ENCODE peak calls at places on chromosome 22, in nine cellular contexts. T is caudate nucleus, W is H9, E is AG04449, P is GM12865, A is NAMALWA, R is NCI-H2081, J is Kasumi-1, L is RWPE1. K is an unnamed sample.

GRCh38 chr22:45892681-45893461 is 84.1 kb downstream of the WNT7B start:
- DNase-seq in T (no peak), W (no peak), E (no peak), P (no peak), A (no peak), R (no peak), J (no peak), L (no peak), K (no peak)

GRCh38 chr22:45318168-45318557 is 8.4 kb downstream of the FAM118A start:
- DNase-seq in T (peak), W (no peak), E (peak), P (peak), A (peak), R (peak), J (no peak), L (peak), K (peak)

GRCh38 chr22:30881361-30882180 is 87.0 kb downstream of the MORC2 start:
- DNase-seq in T (no peak), W (no peak), E (no peak), P (no peak), A (no peak), R (no peak), J (no peak), L (no peak), K (no peak)

GRCh38 chr22:35439365-35439717 is 39.4 kb downstream of the MCM5 start:
- DNase-seq in T (no peak), W (no peak), E (no peak), P (no peak), A (no peak), R (no peak), J (no peak), L (no peak), K (no peak)

GRCh38 chr22:24503137-24503850 is 8.2 kb downstream of the UPB1 start:
- DNase-seq in T (peak), W (peak), E (no peak), P (peak), A (peak), R (peak), J (peak), L (peak), K (peak)

GRCh38 chr22:17570851-17571631 is 7.7 kb downstream of the SLC25A18 start:
- DNase-seq in T (peak), W (no peak), E (no peak), P (no peak), A (no peak), R (no peak), J (no peak), L (peak), K (no peak)

GRCh38 chr22:44309137-44309536 is 3.6 kb downstream of the SHISAL1 start:
- DNase-seq in T (peak), W (no peak), E (peak), P (peak), A (no peak), R (no peak), J (no peak), L (peak), K (no peak)

GRCh38 chr22:48652796-48653195 is 1174.9 kb downstream of the BRD1 start:
- DNase-seq in T (no peak), W (no peak), E (no peak), P (no peak), A (no peak), R (no peak), J (no peak), L (no peak), K (no peak)

GRCh38 chr22:45587638-45588481 is 83.8 kb upstream of the ATXN10 start:
- DNase-seq in T (no peak), W (no peak), E (no peak), P (no peak), A (no peak), R (no peak), J (no peak), L (peak), K (no peak)

GRCh38 chr22:20563464-20563906 is 56.1 kb downstream of the MED15 start:
- DNase-seq in T (no peak), W (no peak), E (no peak), P (no peak), A (no peak), R (no peak), J (no peak), L (no peak), K (no peak)

GRCh38 chr22:20916916-20917810 is at the start of gene CRKL:
- DNase-seq in T (peak), W (peak), E (peak), P (peak), A (peak), R (peak), J (peak), L (peak), K (peak)

GRCh38 chr22:30235687-30236170 is 10.8 kb downstream of the LIF start:
- DNase-seq in T (no peak), W (no peak), E (peak), P (no peak), A (no peak), R (no peak), J (no peak), L (peak), K (no peak)

GRCh38 chr22:19430890-19431541 is 517 bp downstream of the HIRA start:
- DNase-seq in T (peak), W (peak), E (no peak), P (peak), A (peak), R (no peak), J (no peak), L (no peak), K (peak)

GRCh38 chr22:26527574-26528465 is 15.5 kb upstream of the TFIP11 start:
- DNase-seq in T (no peak), W (no peak), E (no peak), P (no peak), A (no peak), R (no peak), J (no peak), L (no peak), K (no peak)

GRCh38 chr22:23143119-23143518 is 1.3 kb upstream of the RSPH14 start:
- DNase-seq in T (no peak), W (no peak), E (no peak), P (no peak), A (no peak), R (no peak), J (no peak), L (no peak), K (no peak)

GRCh38 chr22:39153220-39153860 is 860 bp upstream of the CBX7 start:
- DNase-seq in T (no peak), W (peak), E (no peak), P (no peak), A (no peak), R (no peak), J (no peak), L (no peak), K (no peak)

GRCh38 chr22:25219211-25219689 is at the start of gene CRYBB2:
- DNase-seq in T (no peak), W (no peak), E (no peak), P (no peak), A (no peak), R (no peak), J (no peak), L (no peak), K (no peak)

GRCh38 chr22:31734512-31734911 is 15.4 kb downstream of the PRR14L start:
- DNase-seq in T (no peak), W (no peak), E (peak), P (no peak), A (no peak), R (no peak), J (no peak), L (peak), K (no peak)

GRCh38 chr22:28379075-28379806 is 300.4 kb downstream of the TTC28 start:
- DNase-seq in T (no peak), W (no peak), E (no peak), P (no peak), A (no peak), R (no peak), J (no peak), L (no peak), K (no peak)

GRCh38 chr22:30918761-30919160 is 49.8 kb downstream of the MORC2 start:
- DNase-seq in T (no peak), W (no peak), E (no peak), P (no peak), A (no peak), R (no peak), J (no peak), L (no peak), K (no peak)

GRCh38 chr22:27669798-27670599 is 131.6 kb downstream of the MN1 start:
- DNase-seq in T (no peak), W (peak), E (no peak), P (no peak), A (no peak), R (no peak), J (no peak), L (no peak), K (no peak)

GRCh38 chr22:20989323-20990138 is 7.4 kb downstream of the LZTR1 start:
- DNase-seq in T (no peak), W (no peak), E (no peak), P (no peak), A (no peak), R (no peak), J (no peak), L (no peak), K (no peak)

GRCh38 chr22:19181786-19182471 is 3.4 kb upstream of the SLC25A1 start:
- DNase-seq in T (no peak), W (no peak), E (no peak), P (no peak), A (no peak), R (no peak), J (no peak), L (no peak), K (no peak)

GRCh38 chr22:23767673-23768548 is at the start of gene CHCHD10:
- DNase-seq in T (peak), W (peak), E (no peak), P (peak), A (peak), R (peak), J (peak), L (peak), K (peak)

GRCh38 chr22:38638734-38639133 is 17.5 kb downstream of the FAM227A start:
- DNase-seq in T (no peak), W (no peak), E (no peak), P (no peak), A (no peak), R (no peak), J (no peak), L (no peak), K (no peak)

GRCh38 chr22:23796461-23796860 is 9.7 kb downstream of the SMARCB1 start:
- DNase-seq in T (no peak), W (no peak), E (no peak), P (no peak), A (no peak), R (no peak), J (no peak), L (no peak), K (no peak)

GRCh38 chr22:38413085-38414008 is 41.7 kb downstream of the KCNJ4 start:
- DNase-seq in T (peak), W (no peak), E (no peak), P (no peak), A (no peak), R (no peak), J (no peak), L (no peak), K (no peak)

GRCh38 chr22:32985899-32986772 is 72.0 kb downstream of the SYN3 start:
- DNase-seq in T (peak), W (peak), E (peak), P (peak), A (peak), R (no peak), J (peak), L (peak), K (peak)

GRCh38 chr22:42007922-42008321 is 9.3 kb downstream of the WBP2NL start:
- DNase-seq in T (no peak), W (no peak), E (no peak), P (no peak), A (no peak), R (no peak), J (no peak), L (no peak), K (no peak)